ENCODE peak calls at places on chromosomes 12 and 14, in six cellular contexts. V is tibial nerve, J is IMR-90, K is astrocyte, U is cardiac muscle cell, Q is right lobe of liver. E is an unnamed sample. For H3K36me3, the result is how much of the 10 kb centered on the place peaks cover.

GRCh38 chr14:73180385-73180805 is 44.1 kb downstream of the PSEN1 start:
- DNase-seq in V (peak), J (peak), K (peak), U (peak), Q (no peak), E (no peak)

GRCh38 chr14:58298880-58299664 is 717 bp downstream of the ARID4A start:
- DNase-seq in V (no peak), J (no peak), K (no peak), U (no peak), Q (peak), E (peak)

GRCh38 chr12:55142896-55143870 is 17.0 kb downstream of the OR9K2 start:
- DNase-seq in V (peak), J (peak), K (peak), U (peak), Q (no peak), E (no peak)

GRCh38 chr12:100185361-100185894 is 15.2 kb upstream of the ACTR6 start:
- DNase-seq in V (no peak), J (no peak), K (no peak), U (no peak), Q (no peak), E (no peak)

GRCh38 chr14:80390911-80391310 is 179.6 kb upstream of the DIO2 start:
- DNase-seq in V (no peak), J (peak), K (peak), U (peak), Q (no peak), E (no peak)

GRCh38 chr12:63420206-63420644 is 248.1 kb downstream of the DPY19L2 start:
- DNase-seq in V (no peak), J (peak), K (peak), U (peak), Q (peak), E (no peak)

GRCh38 chr12:47091009-47091408 is 11.2 kb upstream of the AMIGO2 start:
- DNase-seq in V (no peak), J (no peak), K (no peak), U (no peak), Q (no peak), E (no peak)

GRCh38 chr12:10715491-10715890 is 7.6 kb downstream of the YBX3 start:
- DNase-seq in V (no peak), J (no peak), K (no peak), U (no peak), Q (no peak), E (no peak)

GRCh38 chr12:70733385-70733784 is 96.2 kb upstream of the PTPRB start:
- DNase-seq in V (peak), J (peak), K (peak), U (peak), Q (no peak), E (no peak)

GRCh38 chr12:30417697-30418231 is 277.9 kb downstream of the IPO8 start:
- DNase-seq in V (peak), J (peak), K (peak), U (peak), Q (no peak), E (no peak)

GRCh38 chr12:29160230-29160629 is 11.2 kb downstream of the FAR2 start:
- DNase-seq in V (no peak), J (no peak), K (no peak), U (no peak), Q (no peak), E (no peak)

GRCh38 chr12:15151141-15152091 is 69.8 kb downstream of the RERG start:
- DNase-seq in V (peak), J (no peak), K (no peak), U (peak), Q (no peak), E (no peak)

GRCh38 chr14:59318908-59319307 is 130.4 kb downstream of the DAAM1 start:
- DNase-seq in V (no peak), J (no peak), K (no peak), U (peak), Q (no peak), E (no peak)

GRCh38 chr12:99450231-99450630 is 197.3 kb upstream of the GARIN6 start:
- DNase-seq in V (no peak), J (no peak), K (peak), U (no peak), Q (no peak), E (no peak)

GRCh38 chr12:96502949-96503532 is 13.7 kb downstream of the CFAP54 start:
- DNase-seq in V (no peak), J (no peak), K (no peak), U (no peak), Q (no peak), E (no peak)

GRCh38 chr14:64983439-64984310 is 3.0 kb upstream of the FNTB start:
- DNase-seq in V (no peak), J (peak), K (no peak), U (peak), Q (no peak), E (no peak)

GRCh38 chr14:68141531-68142088 is 322.0 kb downstream of the RAD51B start:
- DNase-seq in V (no peak), J (peak), K (peak), U (peak), Q (no peak), E (no peak)

GRCh38 chr12:44875954-44876553 is at the start of gene NELL2:
- DNase-seq in V (no peak), J (no peak), K (peak), U (peak), Q (peak), E (peak)

GRCh38 chr14:54529811-54530210 is 20.1 kb downstream of the CGRRF1 start:
- DNase-seq in V (no peak), J (peak), K (peak), U (peak), Q (no peak), E (no peak)

GRCh38 chr12:103955811-103956514 is 9.7 kb upstream of the TDG start:
- DNase-seq in V (no peak), J (peak), K (peak), U (no peak), Q (no peak), E (no peak)

GRCh38 chr12:108457006-108457733 is 57.9 kb upstream of the FICD start:
- DNase-seq in V (peak), J (peak), K (peak), U (peak), Q (no peak), E (no peak)

GRCh38 chr12:75766263-75767160 is 255.1 kb upstream of the KRR1 start:
- DNase-seq in V (no peak), J (peak), K (peak), U (peak), Q (no peak), E (no peak)

GRCh38 chr12:52043386-52044212 is 7.6 kb upstream of the NR4A1 start:
- DNase-seq in V (no peak), J (no peak), K (peak), U (peak), Q (no peak), E (no peak)

GRCh38 chr12:80186727-80187217 is 87.4 kb downstream of the OTOGL start:
- DNase-seq in V (peak), J (peak), K (peak), U (peak), Q (no peak), E (peak)

GRCh38 chr12:67025543-67026114 is 243.5 kb upstream of the CAND1 start:
- DNase-seq in V (peak), J (no peak), K (no peak), U (peak), Q (peak), E (no peak)

GRCh38 chr14:52399886-52400599 is 85.9 kb downstream of the PTGER2 start:
- DNase-seq in V (no peak), J (peak), K (peak), U (peak), Q (no peak), E (no peak)

GRCh38 chr12:95318071-95318545 is 100.5 kb downstream of the VEZT start:
- DNase-seq in V (no peak), J (peak), K (peak), U (peak), Q (no peak), E (no peak)

GRCh38 chr12:6909421-6910145 is 4.8 kb upstream of the ENO2 start:
- DNase-seq in V (no peak), J (no peak), K (no peak), U (no peak), Q (no peak), E (no peak)

GRCh38 chr14:94989946-94990345 is 167.4 kb downstream of the DICER1 start:
- DNase-seq in V (no peak), J (no peak), K (no peak), U (no peak), Q (no peak), E (no peak)

DNA sequence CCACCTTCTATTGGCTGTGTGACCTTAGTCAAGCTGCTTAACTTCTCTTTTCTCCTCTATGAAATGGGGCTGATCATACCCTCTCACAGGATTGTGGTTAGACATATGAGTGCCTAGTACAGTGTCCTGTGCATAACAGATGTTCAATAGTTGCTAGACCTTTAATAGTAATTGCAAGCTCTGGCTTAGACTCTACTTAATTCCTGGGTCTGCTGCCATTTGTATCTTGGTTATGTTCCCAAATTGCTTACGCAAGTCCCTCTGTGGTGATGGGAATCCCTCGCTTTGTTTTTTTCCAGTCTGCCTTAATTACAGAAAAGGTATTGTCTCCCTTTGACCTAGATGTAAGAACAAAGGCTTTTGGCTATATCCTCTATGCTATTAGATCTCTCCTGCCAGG is 15.1 kb downstream of the SUDS3 start:
- DNase-seq in V (no peak), J (no peak), K (no peak), U (no peak), Q (no peak), E (no peak)
- H3K36me3 ChIP-seq in V (under half), J (under half), K (under half), U (half or more), Q (half or more), E (under half)

GRCh38 chr12:39503445-39503844 is 60.5 kb upstream of the KIF21A start:
- DNase-seq in V (no peak), J (no peak), K (peak), U (peak), Q (no peak), E (no peak)
- TF ChIP-seq CTCF in V (no peak), J (no peak), K (peak), U (peak), Q (no peak), E (no peak)

GRCh38 chr14:76175942-76176341 is 24.2 kb downstream of the GPATCH2L start:
- DNase-seq in V (no peak), J (no peak), K (no peak), U (no peak), Q (no peak), E (no peak)
- H3K36me3 ChIP-seq in V (under half), J (under half), K (under half), U (under half), Q (half or more), E (under half)

DNA sequence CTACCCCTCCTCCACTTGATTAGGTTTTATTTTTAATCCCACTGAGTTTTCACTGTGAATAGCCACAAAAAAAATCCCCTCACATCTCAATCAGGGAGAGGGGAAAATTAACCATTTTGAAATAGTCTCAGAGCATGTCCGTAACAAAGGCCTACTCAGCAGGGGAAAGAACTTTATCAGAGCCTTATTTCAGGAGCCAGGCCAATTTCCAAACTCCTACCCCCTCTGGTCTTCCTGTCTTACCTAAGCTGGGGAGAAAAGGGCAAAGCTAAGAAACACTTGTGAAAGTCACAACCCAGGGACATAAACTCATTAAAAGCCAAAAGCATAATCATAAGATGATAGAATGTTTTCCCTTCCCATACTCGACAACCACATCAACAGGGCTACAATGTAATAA is 260.3 kb upstream of the DIO3 start:
- DNase-seq in V (no peak), J (no peak), K (no peak), U (no peak), Q (no peak), E (no peak)
- TF ChIP-seq CTCF in V (no peak), J (no peak), K (no peak), U (no peak), Q (no peak), E (no peak)

GRCh38 chr12:130666645-130667044 is 49.5 kb downstream of the RIMBP2 start:
- DNase-seq in V (no peak), J (no peak), K (no peak), U (no peak), Q (no peak), E (no peak)

GRCh38 chr12:130669205-130669557 is 46.9 kb downstream of the RIMBP2 start:
- DNase-seq in V (no peak), J (no peak), K (no peak), U (no peak), Q (no peak), E (no peak)

GRCh38 chr12:130668286-130669204 is 47.6 kb downstream of the RIMBP2 start:
- DNase-seq in V (no peak), J (no peak), K (no peak), U (no peak), Q (no peak), E (no peak)

GRCh38 chr12:130665753-130666152 is 50.3 kb downstream of the RIMBP2 start:
- DNase-seq in V (no peak), J (no peak), K (no peak), U (no peak), Q (no peak), E (no peak)

DNA sequence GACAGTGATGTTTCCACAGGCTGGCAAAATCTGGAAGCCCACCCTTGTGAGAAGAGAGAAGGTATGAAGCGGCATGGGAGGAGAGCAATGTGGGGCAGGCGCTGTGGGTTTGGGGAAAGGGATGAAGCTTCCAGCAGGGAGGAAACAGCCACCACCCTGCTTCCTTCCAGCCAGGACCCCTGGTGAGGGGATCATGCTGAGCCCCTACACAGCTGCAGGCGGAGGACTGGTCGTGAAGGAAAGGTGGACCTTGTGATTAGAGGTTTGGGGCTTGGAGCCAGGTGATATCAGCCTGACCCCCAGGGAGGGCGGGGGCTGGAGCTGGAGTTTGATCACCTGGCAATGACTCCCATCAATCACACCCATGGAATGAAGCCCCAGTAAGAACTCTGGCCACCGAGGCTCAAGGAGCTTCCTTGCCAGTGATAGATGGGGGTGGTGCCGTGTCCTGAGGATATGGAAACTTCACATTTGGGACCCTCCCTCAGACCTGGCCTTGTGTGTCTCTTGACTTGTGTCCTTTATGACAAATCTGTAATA is 48.6 kb downstream of the RIMBP2 start:
- DNase-seq in V (no peak), J (no peak), K (no peak), U (no peak), Q (no peak), E (no peak)
- H3K36me3 ChIP-seq in V (under half), J (under half), K (under half), U (under half), Q (under half), E (under half)

GRCh38 chr14:102501751-102502315 is 7.7 kb downstream of the ANKRD9 start:
- DNase-seq in V (no peak), J (no peak), K (no peak), U (no peak), Q (no peak), E (no peak)
- TF ChIP-seq CTCF in V (no peak), J (no peak), K (no peak), U (no peak), Q (no peak), E (no peak)

DNA sequence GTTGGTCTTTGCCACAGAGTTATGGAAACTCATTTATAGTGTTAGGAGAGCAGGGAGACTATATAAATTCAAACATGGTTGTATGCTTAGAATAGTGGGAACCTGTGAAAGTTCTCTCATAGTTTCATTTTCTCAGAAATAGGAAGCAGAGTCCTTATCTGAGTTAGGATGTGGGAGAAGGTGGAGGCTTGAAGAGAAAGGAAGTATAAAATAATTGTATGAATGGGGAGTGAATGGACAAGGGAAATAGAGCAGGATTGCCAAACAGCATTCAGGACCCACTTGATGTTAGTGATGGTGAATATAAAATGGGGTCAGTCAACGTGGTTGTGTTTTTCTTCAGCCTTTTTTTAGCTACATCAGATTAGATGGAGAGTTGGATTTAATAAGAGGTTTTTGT is 34.0 kb upstream of the TPH2 start:
- DNase-seq in V (no peak), J (no peak), K (no peak), U (peak), Q (no peak), E (no peak)
- H3K36me3 ChIP-seq in V (under half), J (under half), K (under half), U (under half), Q (under half), E (under half)

GRCh38 chr12:111482464-111482863 is 76.7 kb downstream of the SH2B3 start:
- DNase-seq in V (no peak), J (no peak), K (no peak), U (no peak), Q (no peak), E (no peak)
- TF ChIP-seq CTCF in V (no peak), J (peak), K (no peak), U (peak), Q (peak), E (no peak)

DNA sequence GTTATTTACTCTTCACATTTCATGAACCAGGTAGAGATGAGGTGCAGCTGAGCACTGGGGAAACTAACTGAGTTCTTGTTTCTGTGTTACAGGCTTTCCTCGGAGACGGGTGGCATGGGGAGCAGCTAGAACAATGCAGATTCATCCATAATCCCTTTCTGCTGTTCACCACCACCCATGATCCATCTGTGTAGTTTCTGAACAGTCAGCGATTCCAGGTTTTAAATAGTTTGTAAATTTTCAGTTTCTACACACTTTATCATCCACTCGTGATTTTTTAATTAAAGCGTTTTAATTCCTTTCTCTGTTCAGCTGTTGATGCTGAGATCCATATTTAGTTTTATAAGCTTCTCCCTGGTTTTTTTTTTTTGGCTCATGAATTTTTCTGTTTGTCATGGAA is 19.9 kb downstream of the MAP3K12 start:
- DNase-seq in V (no peak), J (no peak), K (no peak), U (no peak), Q (no peak), E (no peak)
- H3K36me3 ChIP-seq in V (under half), J (half or more), K (half or more), U (half or more), Q (half or more), E (under half)

DNA sequence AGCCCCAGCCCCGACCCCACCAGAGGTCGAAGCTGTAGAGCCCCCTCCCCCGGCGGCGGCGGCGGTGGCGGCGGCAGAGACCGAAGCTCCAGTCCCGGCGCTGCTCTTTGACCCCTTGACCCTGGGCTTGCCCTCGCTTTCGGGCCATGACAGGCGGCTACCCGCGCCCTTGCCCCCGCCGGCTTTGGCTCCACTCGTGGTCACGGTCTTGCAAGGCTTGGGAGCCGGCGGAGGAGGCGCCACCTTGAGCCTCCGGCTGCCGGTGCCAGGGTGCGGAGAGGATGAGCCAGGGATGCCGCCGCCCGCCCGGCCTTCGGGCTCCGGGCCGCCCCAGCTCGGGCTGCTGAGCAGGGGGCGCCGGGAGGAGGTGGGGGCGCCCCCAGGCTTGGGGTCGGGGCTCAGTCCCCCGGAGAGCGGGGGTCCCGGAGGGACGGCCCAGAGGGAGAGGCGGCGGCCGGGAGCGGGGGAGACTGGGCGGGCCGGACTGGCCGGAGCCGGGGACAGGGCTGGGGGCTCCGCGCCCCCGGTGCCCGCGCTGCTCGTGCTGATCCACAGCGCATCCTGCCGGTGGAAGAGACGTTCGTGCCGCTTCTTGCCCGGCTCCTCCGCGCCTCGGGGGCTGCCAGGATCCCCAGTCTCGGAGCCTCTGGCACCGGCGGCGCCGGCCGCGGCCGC is 938 bp downstream of the AGAP2 start:
- DNase-seq in V (no peak), J (peak), K (no peak), U (peak), Q (no peak), E (no peak)
- TF ChIP-seq CTCF in V (peak), J (peak), K (no peak), U (peak), Q (no peak), E (no peak)

E was measured in lung.